ENCODE peak calls at places on chromosomes 11 and 22, in four cellular contexts. One of them, this sample, is unnamed.

GRCh38 chr11:100584201-100584600 is 102.9 kb upstream of the ARHGAP42 start:
- DNase-seq in NCI-H524: no peak
- DNase-seq in Kasumi-1: no peak
- DNase-seq in NCI-H1436: no peak
- DNase-seq in this sample: no peak

GRCh38 chr11:64233913-64234839 is at the start of gene VEGFB:
- DNase-seq in NCI-H524: no peak
- DNase-seq in Kasumi-1: peak; percentile 22
- DNase-seq in NCI-H1436: peak; percentile 70
- DNase-seq in this sample: peak; percentile 76

GRCh38 chr11:45210846-45211245 is 64.4 kb downstream of the PRDM11 start:
- DNase-seq in NCI-H524: no peak
- DNase-seq in Kasumi-1: no peak
- DNase-seq in NCI-H1436: no peak
- DNase-seq in this sample: no peak

GRCh38 chr11:27291302-27291889 is 71.6 kb downstream of the CCDC34 start:
- DNase-seq in NCI-H524: no peak
- DNase-seq in Kasumi-1: no peak
- DNase-seq in NCI-H1436: no peak
- DNase-seq in this sample: no peak

GRCh38 chr11:60348116-60348515 is 21.1 kb downstream of the MS4A6E start:
- DNase-seq in NCI-H524: no peak
- DNase-seq in Kasumi-1: no peak
- DNase-seq in NCI-H1436: no peak
- DNase-seq in this sample: no peak

GRCh38 chr11:3614742-3615171 is 27.0 kb downstream of the ART5 start:
- DNase-seq in NCI-H524: no peak
- DNase-seq in Kasumi-1: peak; percentile 75
- DNase-seq in NCI-H1436: no peak
- DNase-seq in this sample: no peak

GRCh38 chr11:134065381-134065780 is 3.5 kb upstream of the JAM3 start:
- DNase-seq in NCI-H524: no peak
- DNase-seq in Kasumi-1: no peak
- DNase-seq in NCI-H1436: no peak
- DNase-seq in this sample: no peak

GRCh38 chr22:46515208-46516111 is 22.0 kb downstream of the CELSR1 start:
- DNase-seq in NCI-H524: no peak
- DNase-seq in Kasumi-1: no peak
- DNase-seq in NCI-H1436: no peak
- DNase-seq in this sample: no peak

GRCh38 chr11:121839821-121840220 is 276.2 kb downstream of the BLID start:
- DNase-seq in NCI-H524: no peak
- DNase-seq in Kasumi-1: no peak
- DNase-seq in NCI-H1436: no peak
- DNase-seq in this sample: no peak

GRCh38 chr22:42857845-42858481 is 890 bp upstream of the ARFGAP3 start:
- DNase-seq in NCI-H524: no peak
- DNase-seq in Kasumi-1: no peak
- DNase-seq in NCI-H1436: no peak
- DNase-seq in this sample: peak; percentile 75

GRCh38 chr22:48091060-48091650 is 1328.7 kb downstream of the TBC1D22A start:
- DNase-seq in NCI-H524: no peak
- DNase-seq in Kasumi-1: no peak
- DNase-seq in NCI-H1436: no peak
- DNase-seq in this sample: no peak

GRCh38 chr11:122267602-122268001 is 151.6 kb upstream of the BLID start:
- DNase-seq in NCI-H524: no peak
- DNase-seq in Kasumi-1: no peak
- DNase-seq in NCI-H1436: no peak
- DNase-seq in this sample: no peak

GRCh38 chr11:70707821-70708220 is 309.5 kb downstream of the CTTN start:
- DNase-seq in NCI-H524: no peak
- DNase-seq in Kasumi-1: no peak
- DNase-seq in NCI-H1436: no peak
- DNase-seq in this sample: no peak

GRCh38 chr11:2316169-2316962 is 14.6 kb downstream of the TSPAN32 start:
- DNase-seq in NCI-H524: no peak
- DNase-seq in Kasumi-1: no peak
- DNase-seq in NCI-H1436: no peak
- DNase-seq in this sample: no peak

GRCh38 chr22:44192098-44192810 is 11.5 kb downstream of the PARVG start:
- DNase-seq in NCI-H524: no peak
- DNase-seq in Kasumi-1: peak; percentile 36
- DNase-seq in NCI-H1436: no peak
- DNase-seq in this sample: no peak

GRCh38 chr11:121108413-121108812 is 7.4 kb downstream of the TECTA start:
- DNase-seq in NCI-H524: no peak
- DNase-seq in Kasumi-1: no peak
- DNase-seq in NCI-H1436: no peak
- DNase-seq in this sample: no peak

GRCh38 chr11:1919428-1920127 is at the start of gene TNNT3:
- DNase-seq in NCI-H524: no peak
- DNase-seq in Kasumi-1: no peak
- DNase-seq in NCI-H1436: no peak
- DNase-seq in this sample: no peak

GRCh38 chr22:37448521-37449150 is 21.4 kb upstream of the ELFN2 start:
- DNase-seq in NCI-H524: no peak
- DNase-seq in Kasumi-1: no peak
- DNase-seq in NCI-H1436: peak; percentile 73
- DNase-seq in this sample: no peak

GRCh38 chr11:111422494-111423249 is 43.6 kb upstream of the POU2AF1 start:
- DNase-seq in NCI-H524: peak; percentile 55
- DNase-seq in Kasumi-1: peak; percentile 63
- DNase-seq in NCI-H1436: peak; percentile 83
- DNase-seq in this sample: peak; percentile 56

GRCh38 chr11:35354644-35355043 is 64.7 kb downstream of the SLC1A2 start:
- DNase-seq in NCI-H524: no peak
- DNase-seq in Kasumi-1: no peak
- DNase-seq in NCI-H1436: no peak
- DNase-seq in this sample: no peak

GRCh38 chr11:57648791-57649735 is 649 bp downstream of the YPEL4 start:
- DNase-seq in NCI-H524: no peak
- DNase-seq in Kasumi-1: peak; percentile 23
- DNase-seq in NCI-H1436: no peak
- DNase-seq in this sample: no peak

GRCh38 chr11:93611836-93612677 is 49.4 kb upstream of the CEP295 start:
- DNase-seq in NCI-H524: no peak
- DNase-seq in Kasumi-1: no peak
- DNase-seq in NCI-H1436: no peak
- DNase-seq in this sample: no peak

GRCh38 chr11:66346476-66347424 is 679 bp downstream of the B4GAT1 start:
- DNase-seq in NCI-H524: no peak
- DNase-seq in Kasumi-1: no peak
- DNase-seq in NCI-H1436: no peak
- DNase-seq in this sample: no peak

GRCh38 chr22:42922374-42923177 is 65.5 kb upstream of the ARFGAP3 start:
- DNase-seq in NCI-H524: no peak
- DNase-seq in Kasumi-1: peak; percentile 66
- DNase-seq in NCI-H1436: no peak
- DNase-seq in this sample: peak; percentile 66

GRCh38 chr11:123166095-123166559 is 28.9 kb downstream of the CLMP start:
- DNase-seq in NCI-H524: no peak
- DNase-seq in Kasumi-1: peak; percentile 9
- DNase-seq in NCI-H1436: no peak
- DNase-seq in this sample: no peak

GRCh38 chr11:108601150-108601549 is 7.6 kb upstream of the EXPH5 start:
- DNase-seq in NCI-H524: no peak
- DNase-seq in Kasumi-1: no peak
- DNase-seq in NCI-H1436: no peak
- DNase-seq in this sample: no peak

GRCh38 chr11:33868646-33869461 is 23.0 kb downstream of the LMO2 start:
- DNase-seq in NCI-H524: no peak
- DNase-seq in Kasumi-1: no peak
- DNase-seq in NCI-H1436: no peak
- DNase-seq in this sample: no peak

GRCh38 chr11:63901660-63902059 is 15.3 kb downstream of the RCOR2 start:
- DNase-seq in NCI-H524: no peak
- DNase-seq in Kasumi-1: peak; percentile 42
- DNase-seq in NCI-H1436: no peak
- DNase-seq in this sample: no peak

GRCh38 chr22:35631597-35631996 is 14.5 kb upstream of the MB start:
- DNase-seq in NCI-H524: peak; percentile 39
- DNase-seq in Kasumi-1: peak; percentile 46
- DNase-seq in NCI-H1436: peak; percentile 31
- DNase-seq in this sample: no peak

GRCh38 chr11:46222485-46223251 is 54.8 kb upstream of the CREB3L1 start:
- DNase-seq in NCI-H524: no peak
- DNase-seq in Kasumi-1: no peak
- DNase-seq in NCI-H1436: no peak
- DNase-seq in this sample: no peak

This sample was measured in left lobe of liver.